ENCODE peak calls at places on chromosomes 3 and 15, in eight cellular contexts. One of them, this sample, is unnamed.

GRCh38 chr3:43304126-43304525 is 17.8 kb downstream of the SNRK start:
- DNase-seq in IMR-90: no peak
- DNase-seq in tibial nerve: no peak
- DNase-seq in Peyer's patch: no peak
- DNase-seq in transverse colon: no peak
- DNase-seq in uterus: no peak
- DNase-seq in A549: no peak
- DNase-seq in spleen: no peak
- DNase-seq in this sample: no peak

GRCh38 chr15:57070674-57071073 is 152.2 kb downstream of the TCF12 start:
- DNase-seq in IMR-90: no peak
- DNase-seq in tibial nerve: no peak
- DNase-seq in Peyer's patch: no peak
- DNase-seq in transverse colon: no peak
- DNase-seq in uterus: no peak
- DNase-seq in A549: no peak
- DNase-seq in spleen: no peak
- DNase-seq in this sample: no peak

GRCh38 chr3:17302774-17303173 is 418.0 kb downstream of the PLCL2 start:
- DNase-seq in IMR-90: peak; percentile 28
- DNase-seq in tibial nerve: no peak
- DNase-seq in Peyer's patch: no peak
- DNase-seq in transverse colon: no peak
- DNase-seq in uterus: peak; percentile 20
- DNase-seq in A549: no peak
- DNase-seq in spleen: no peak
- DNase-seq in this sample: no peak

GRCh38 chr3:172622156-172622555 is 88.7 kb downstream of the NCEH1 start:
- DNase-seq in IMR-90: no peak
- DNase-seq in tibial nerve: no peak
- DNase-seq in Peyer's patch: no peak
- DNase-seq in transverse colon: no peak
- DNase-seq in uterus: no peak
- DNase-seq in A549: no peak
- DNase-seq in spleen: no peak
- DNase-seq in this sample: no peak

GRCh38 chr3:10810376-10810775 is 5.7 kb upstream of the SLC6A11 start:
- DNase-seq in IMR-90: no peak
- DNase-seq in tibial nerve: no peak
- DNase-seq in Peyer's patch: no peak
- DNase-seq in transverse colon: no peak
- DNase-seq in uterus: no peak
- DNase-seq in A549: no peak
- DNase-seq in spleen: no peak
- DNase-seq in this sample: no peak

GRCh38 chr3:122183893-122184590 is 574 bp downstream of the CASR start:
- DNase-seq in IMR-90: no peak
- DNase-seq in tibial nerve: no peak
- DNase-seq in Peyer's patch: no peak
- DNase-seq in transverse colon: no peak
- DNase-seq in uterus: no peak
- DNase-seq in A549: no peak
- DNase-seq in spleen: no peak
- DNase-seq in this sample: no peak

GRCh38 chr3:37779289-37780152 is 82.2 kb upstream of the CTDSPL start:
- DNase-seq in IMR-90: peak; percentile 82
- DNase-seq in tibial nerve: no peak
- DNase-seq in Peyer's patch: no peak
- DNase-seq in transverse colon: no peak
- DNase-seq in uterus: peak; percentile 50
- DNase-seq in A549: peak; percentile 85
- DNase-seq in spleen: no peak
- DNase-seq in this sample: no peak

GRCh38 chr3:122294365-122294764 is 30.7 kb upstream of the CSTA start:
- DNase-seq in IMR-90: no peak
- DNase-seq in tibial nerve: no peak
- DNase-seq in Peyer's patch: no peak
- DNase-seq in transverse colon: no peak
- DNase-seq in uterus: no peak
- DNase-seq in A549: no peak
- DNase-seq in spleen: no peak
- DNase-seq in this sample: no peak

GRCh38 chr15:31365655-31366127 is 39.1 kb downstream of the KLF13 start:
- DNase-seq in IMR-90: peak; percentile 72
- DNase-seq in tibial nerve: peak; percentile 95
- DNase-seq in Peyer's patch: peak; percentile 97
- DNase-seq in transverse colon: peak; percentile 96
- DNase-seq in uterus: peak; percentile 96
- DNase-seq in A549: no peak
- DNase-seq in spleen: peak; percentile 98
- DNase-seq in this sample: peak; percentile 98

GRCh38 chr3:131110087-131110486 is 83.4 kb downstream of the NEK11 start:
- DNase-seq in IMR-90: peak; percentile 21
- DNase-seq in tibial nerve: no peak
- DNase-seq in Peyer's patch: no peak
- DNase-seq in transverse colon: no peak
- DNase-seq in uterus: no peak
- DNase-seq in A549: no peak
- DNase-seq in spleen: no peak
- DNase-seq in this sample: no peak

GRCh38 chr3:28348286-28348636 is 260 bp upstream of the ZCWPW2 start:
- DNase-seq in IMR-90: peak; percentile 89
- DNase-seq in tibial nerve: no peak
- DNase-seq in Peyer's patch: no peak
- DNase-seq in transverse colon: no peak
- DNase-seq in uterus: no peak
- DNase-seq in A549: no peak
- DNase-seq in spleen: no peak
- DNase-seq in this sample: peak; percentile 98

GRCh38 chr3:14836049-14836468 is 17.3 kb downstream of the FGD5 start:
- DNase-seq in IMR-90: no peak
- DNase-seq in tibial nerve: peak; percentile 75
- DNase-seq in Peyer's patch: no peak
- DNase-seq in transverse colon: peak; percentile 38
- DNase-seq in uterus: peak; percentile 78
- DNase-seq in A549: no peak
- DNase-seq in spleen: no peak
- DNase-seq in this sample: no peak

GRCh38 chr3:20240154-20240883 is 54.3 kb upstream of the SGO1 start:
- DNase-seq in IMR-90: no peak
- DNase-seq in tibial nerve: no peak
- DNase-seq in Peyer's patch: no peak
- DNase-seq in transverse colon: no peak
- DNase-seq in uterus: no peak
- DNase-seq in A549: no peak
- DNase-seq in spleen: no peak
- DNase-seq in this sample: no peak

GRCh38 chr3:177340243-177340830 is 143.1 kb upstream of the TBL1XR1 start:
- DNase-seq in IMR-90: no peak
- DNase-seq in tibial nerve: no peak
- DNase-seq in Peyer's patch: no peak
- DNase-seq in transverse colon: no peak
- DNase-seq in uterus: no peak
- DNase-seq in A549: no peak
- DNase-seq in spleen: no peak
- DNase-seq in this sample: no peak

GRCh38 chr15:97874139-97874538 is 86.4 kb upstream of the ARRDC4 start:
- DNase-seq in IMR-90: no peak
- DNase-seq in tibial nerve: no peak
- DNase-seq in Peyer's patch: no peak
- DNase-seq in transverse colon: no peak
- DNase-seq in uterus: no peak
- DNase-seq in A549: no peak
- DNase-seq in spleen: no peak
- DNase-seq in this sample: no peak

GRCh38 chr15:67127334-67127664 is 61.9 kb downstream of the SMAD3 start:
- DNase-seq in IMR-90: no peak
- DNase-seq in tibial nerve: no peak
- DNase-seq in Peyer's patch: no peak
- DNase-seq in transverse colon: peak; percentile 63
- DNase-seq in uterus: no peak
- DNase-seq in A549: peak; percentile 87
- DNase-seq in spleen: no peak
- DNase-seq in this sample: no peak
- H3K4me1 ChIP-seq in IMR-90: peaks cover 63% of the 10 kb centered on the region
- H3K4me1 ChIP-seq in tibial nerve: peaks cover 31% of the 10 kb centered on the region
- H3K4me1 ChIP-seq in Peyer's patch: no peaks in the 10 kb centered on the region
- H3K4me1 ChIP-seq in transverse colon: peaks cover 18% of the 10 kb centered on the region
- H3K4me1 ChIP-seq in uterus: peaks cover 26% of the 10 kb centered on the region
- H3K4me1 ChIP-seq in A549: peaks cover 97% of the 10 kb centered on the region
- H3K4me1 ChIP-seq in spleen: peaks cover 67% of the 10 kb centered on the region
- H3K4me1 ChIP-seq in this sample: peaks cover 81% of the 10 kb centered on the region

GRCh38 chr15:49045691-49046112 is 544 bp downstream of the SECISBP2L start:
- DNase-seq in IMR-90: peak; percentile 21
- DNase-seq in tibial nerve: no peak
- DNase-seq in Peyer's patch: peak; percentile 59
- DNase-seq in transverse colon: no peak
- DNase-seq in uterus: peak; percentile 16
- DNase-seq in A549: peak; percentile 12
- DNase-seq in spleen: no peak
- DNase-seq in this sample: no peak

GRCh38 chr15:49047456-49047855 is 1.2 kb upstream of the SECISBP2L start:
- DNase-seq in IMR-90: no peak
- DNase-seq in tibial nerve: no peak
- DNase-seq in Peyer's patch: no peak
- DNase-seq in transverse colon: no peak
- DNase-seq in uterus: no peak
- DNase-seq in A549: no peak
- DNase-seq in spleen: no peak
- DNase-seq in this sample: no peak

GRCh38 chr15:49044761-49045571 is 1.3 kb downstream of the SECISBP2L start:
- DNase-seq in IMR-90: peak; percentile 1
- DNase-seq in tibial nerve: no peak
- DNase-seq in Peyer's patch: no peak
- DNase-seq in transverse colon: no peak
- DNase-seq in uterus: no peak
- DNase-seq in A549: no peak
- DNase-seq in spleen: no peak
- DNase-seq in this sample: no peak

GRCh38 chr15:49044002-49044401 is 2.2 kb downstream of the SECISBP2L start:
- DNase-seq in IMR-90: no peak
- DNase-seq in tibial nerve: no peak
- DNase-seq in Peyer's patch: no peak
- DNase-seq in transverse colon: no peak
- DNase-seq in uterus: no peak
- DNase-seq in A549: no peak
- DNase-seq in spleen: no peak
- DNase-seq in this sample: no peak

DNA sequence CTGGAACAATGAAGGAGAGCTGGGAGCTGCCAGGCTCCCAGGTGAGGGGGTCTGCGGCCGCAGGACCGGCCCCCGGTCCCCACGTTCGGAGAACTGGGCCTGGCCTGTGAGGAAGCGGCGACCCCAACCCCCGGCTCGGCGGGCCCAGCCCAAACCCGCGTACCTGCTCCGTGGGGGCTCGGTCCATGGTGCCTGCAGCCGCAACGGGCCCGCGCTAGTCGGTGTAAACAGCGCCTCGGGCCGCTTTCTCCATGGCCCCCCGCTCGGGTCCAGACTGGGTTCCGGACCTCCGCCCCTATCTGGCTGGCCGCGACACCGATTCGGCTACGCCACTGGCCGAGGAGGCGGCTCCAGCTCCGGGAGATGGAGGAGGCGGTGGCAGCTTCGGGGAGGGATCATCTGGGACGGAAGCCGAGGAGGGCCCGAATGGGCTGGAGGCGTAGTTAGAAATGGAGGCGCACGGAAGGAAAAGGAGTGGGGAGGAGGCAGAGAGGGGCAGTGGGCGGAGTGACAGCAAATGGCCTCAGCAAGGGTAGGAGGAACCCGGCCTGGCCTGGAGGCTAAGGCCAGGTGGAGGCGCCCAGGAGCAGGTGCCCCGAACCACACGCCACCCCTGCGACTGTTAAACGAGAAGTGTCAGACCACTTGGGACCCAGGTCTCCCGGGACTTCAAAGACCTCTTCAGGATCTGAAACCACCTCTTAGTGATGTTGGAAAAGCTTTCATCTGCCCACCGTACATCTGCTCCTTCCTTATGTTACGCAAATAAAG is at the start of gene SECISBP2L:
- DNase-seq in IMR-90: peak; percentile 92
- DNase-seq in tibial nerve: peak; percentile 85
- DNase-seq in Peyer's patch: peak; percentile 93
- DNase-seq in transverse colon: peak; percentile 95
- DNase-seq in uterus: peak; percentile 92
- DNase-seq in A549: peak; percentile 93
- DNase-seq in spleen: peak; percentile 97
- DNase-seq in this sample: peak; percentile 95
- TF ChIP-seq POLR2A in IMR-90: peak; percentile 74
- TF ChIP-seq POLR2A in tibial nerve: peak; percentile 83
- TF ChIP-seq POLR2A in Peyer's patch: peak; percentile 77
- TF ChIP-seq POLR2A in transverse colon: peak; percentile 92
- TF ChIP-seq POLR2A in uterus: peak; percentile 69
- TF ChIP-seq POLR2A in A549: peak; percentile 17
- TF ChIP-seq POLR2A in spleen: no peak
- TF ChIP-seq POLR2A in this sample: no peak

GRCh38 chr15:82646250-82647044 is 716 bp downstream of the CPEB1 start:
- DNase-seq in IMR-90: no peak
- DNase-seq in tibial nerve: no peak
- DNase-seq in Peyer's patch: no peak
- DNase-seq in transverse colon: no peak
- DNase-seq in uterus: peak; percentile 18
- DNase-seq in A549: no peak
- DNase-seq in spleen: no peak
- DNase-seq in this sample: peak; percentile 65
- H3K4me3 ChIP-seq in IMR-90: no peak overlapping the region
- H3K4me3 ChIP-seq in tibial nerve: peak overlapping the region; percentile 40
- H3K4me3 ChIP-seq in Peyer's patch: peak overlapping the region; percentile 62
- H3K4me3 ChIP-seq in transverse colon: peak overlapping the region; percentile 69
- H3K4me3 ChIP-seq in uterus: peak overlapping the region; percentile 53
- H3K4me3 ChIP-seq in A549: peak overlapping the region; percentile 71
- H3K4me3 ChIP-seq in spleen: no peak overlapping the region
- H3K4me3 ChIP-seq in this sample: peak overlapping the region; percentile 61

DNA sequence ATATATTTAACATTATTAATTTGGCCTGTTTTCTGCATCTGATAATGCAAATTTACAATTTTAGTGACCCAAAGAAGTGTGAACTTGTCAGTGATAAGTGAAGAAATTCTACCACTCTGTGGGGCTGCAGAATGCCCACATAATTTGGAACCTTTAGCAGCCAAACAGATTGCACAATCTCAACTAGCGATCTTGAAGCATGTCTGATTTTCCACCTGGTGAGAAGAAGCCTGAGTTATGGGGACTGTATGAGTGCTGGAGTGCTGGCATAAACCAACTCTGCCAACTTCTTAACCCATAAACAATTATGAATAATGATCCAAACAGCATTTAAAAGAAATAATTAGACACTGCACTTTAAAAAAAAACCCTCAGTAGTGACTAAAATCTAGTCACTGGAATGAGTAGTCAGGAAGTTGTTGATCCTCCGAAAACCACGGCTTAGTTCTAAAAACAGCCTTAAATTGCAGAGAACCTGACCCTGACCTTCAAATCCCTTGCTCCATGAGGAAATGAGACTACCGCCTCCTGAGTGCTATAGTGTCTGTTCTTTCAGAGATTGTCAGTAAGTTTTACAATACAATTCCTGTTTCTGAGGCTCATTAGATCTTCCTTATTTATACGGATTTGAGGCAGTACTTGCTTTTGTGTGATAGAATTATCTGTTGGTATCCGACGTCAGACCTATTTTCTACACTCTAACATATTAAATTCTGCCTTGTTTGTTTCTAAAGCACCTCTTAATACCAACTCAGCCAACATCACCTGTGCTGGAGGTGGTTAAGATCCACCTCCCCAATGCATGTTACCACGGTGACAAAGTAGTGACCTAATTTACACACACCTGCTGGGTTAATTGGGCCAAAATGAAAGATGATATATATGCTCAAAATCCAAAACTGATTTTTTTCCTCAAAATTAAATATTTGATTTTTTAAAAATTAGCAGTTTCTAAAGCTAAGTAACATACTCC is 267.7 kb downstream of the ZBTB20 start:
- DNase-seq in IMR-90: peak; percentile 77
- DNase-seq in tibial nerve: no peak
- DNase-seq in Peyer's patch: no peak
- DNase-seq in transverse colon: no peak
- DNase-seq in uterus: no peak
- DNase-seq in A549: peak; percentile 7
- DNase-seq in spleen: no peak
- DNase-seq in this sample: no peak
- H3K4me1 ChIP-seq in IMR-90: peaks cover 8% of the 10 kb centered on the region
- H3K4me1 ChIP-seq in tibial nerve: no peaks in the 10 kb centered on the region
- H3K4me1 ChIP-seq in Peyer's patch: no peaks in the 10 kb centered on the region
- H3K4me1 ChIP-seq in transverse colon: peaks cover 7% of the 10 kb centered on the region
- H3K4me1 ChIP-seq in uterus: no peaks in the 10 kb centered on the region
- H3K4me1 ChIP-seq in A549: peaks cover 32% of the 10 kb centered on the region
- H3K4me1 ChIP-seq in spleen: peaks cover 14% of the 10 kb centered on the region
- H3K4me1 ChIP-seq in this sample: peaks cover 15% of the 10 kb centered on the region

This sample was measured in suprapubic skin.